ENCODE peak calls at places on chromosomes 1 and 21, in ten cellular contexts. U is esophagus squamous epithelium, B is testis, G is lower leg skin, H is Peyer's patch, P is HCT116, Z is tibial nerve, L is heart left ventricle, I is NB4, K is body of pancreas. X is an unnamed sample.

GRCh38 chr1:82110366-82111254 is 309.9 kb downstream of the ADGRL2 start:
- DNase-seq in U (no peak), Z (no peak), K (no peak), G (no peak), L (no peak), B (no peak), H (no peak), P (no peak), I (no peak), X (no peak)

GRCh38 chr1:110308247-110308646 is 30.9 kb upstream of the RBM15 start:
- DNase-seq in B (no peak), U (no peak), K (no peak), Z (no peak), P (no peak), L (no peak), G (no peak), H (no peak), I (no peak), X (no peak)

GRCh38 chr1:31621498-31621820 is 4.0 kb downstream of the HCRTR1 start:
- DNase-seq in U (no peak), I (no peak), G (peak), L (no peak), H (no peak), Z (no peak), P (no peak), B (no peak), K (no peak), X (no peak)

GRCh38 chr1:67171574-67171955 is 5.3 kb downstream of the IL23R start:
- DNase-seq in U (no peak), K (no peak), P (no peak), B (no peak), G (no peak), Z (no peak), H (no peak), L (no peak), I (no peak), X (no peak)

GRCh38 chr1:29789221-29789909 is 553.0 kb downstream of the PTPRU start:
- DNase-seq in H (no peak), I (no peak), B (no peak), Z (no peak), L (no peak), G (peak), U (no peak), K (no peak), P (no peak), X (no peak)

GRCh38 chr1:244096691-244097090 is 45.6 kb downstream of the ZBTB18 start:
- DNase-seq in H (no peak), L (no peak), B (no peak), G (no peak), I (no peak), U (no peak), P (no peak), K (no peak), Z (no peak), X (no peak)

GRCh38 chr1:1598051-1598719 is 1.8 kb downstream of the FNDC10 start:
- DNase-seq in P (no peak), L (peak), Z (no peak), I (peak), G (peak), B (no peak), U (no peak), K (no peak), H (no peak), X (no peak)

GRCh38 chr1:214957330-214958137 is 125.0 kb upstream of the KCNK2 start:
- DNase-seq in I (peak), L (no peak), B (no peak), H (no peak), U (no peak), Z (peak), G (no peak), K (no peak), P (no peak), X (peak)

GRCh38 chr1:43868741-43869067 is 64.9 kb upstream of the ARTN start:
- DNase-seq in Z (peak), H (no peak), P (no peak), I (no peak), U (no peak), G (no peak), B (peak), K (no peak), L (no peak), X (no peak)

GRCh38 chr1:156247460-156248322 is at the start of gene PAQR6:
- DNase-seq in K (peak), L (no peak), U (no peak), H (no peak), P (no peak), I (no peak), B (peak), G (no peak), Z (no peak), X (no peak)

GRCh38 chr1:207672525-207673130 is 27.7 kb downstream of the CR1L start:
- DNase-seq in Z (no peak), H (peak), K (peak), U (no peak), I (peak), G (no peak), B (no peak), L (no peak), P (peak), X (peak)

GRCh38 chr1:56394298-56394697 is 185.1 kb downstream of the PLPP3 start:
- DNase-seq in I (no peak), H (no peak), Z (peak), B (no peak), U (no peak), K (no peak), G (peak), P (no peak), L (no peak), X (no peak)

GRCh38 chr1:24393892-24394291 is 19.7 kb downstream of the STPG1 start:
- DNase-seq in U (no peak), H (no peak), B (no peak), I (no peak), P (no peak), Z (no peak), G (peak), K (no peak), L (no peak), X (peak)

GRCh38 chr1:181618559-181618958 is 135.2 kb downstream of the CACNA1E start:
- DNase-seq in H (no peak), G (no peak), B (no peak), K (no peak), L (no peak), I (no peak), P (no peak), Z (no peak), U (no peak), X (no peak)

GRCh38 chr1:3013371-3014038 is 7.8 kb upstream of the ACTRT2 start:
- DNase-seq in Z (no peak), U (no peak), H (peak), G (peak), L (no peak), P (no peak), B (no peak), I (no peak), K (no peak), X (no peak)

GRCh38 chr1:237709355-237709754 is 181.4 kb downstream of the ZP4 start:
- DNase-seq in U (no peak), L (no peak), B (no peak), P (no peak), H (peak), K (no peak), G (no peak), I (no peak), Z (no peak), X (no peak)

GRCh38 chr21:31130821-31131220 is 92.5 kb upstream of the KRTAP19-8 start:
- DNase-seq in K (no peak), U (no peak), I (no peak), G (no peak), P (no peak), L (no peak), Z (no peak), B (no peak), H (no peak), X (no peak)

GRCh38 chr1:19651141-19651737 is 7.1 kb downstream of the NBL1 start:
- DNase-seq in L (no peak), B (peak), H (peak), Z (peak), P (no peak), U (no peak), K (peak), G (no peak), I (peak), X (peak)

DNA sequence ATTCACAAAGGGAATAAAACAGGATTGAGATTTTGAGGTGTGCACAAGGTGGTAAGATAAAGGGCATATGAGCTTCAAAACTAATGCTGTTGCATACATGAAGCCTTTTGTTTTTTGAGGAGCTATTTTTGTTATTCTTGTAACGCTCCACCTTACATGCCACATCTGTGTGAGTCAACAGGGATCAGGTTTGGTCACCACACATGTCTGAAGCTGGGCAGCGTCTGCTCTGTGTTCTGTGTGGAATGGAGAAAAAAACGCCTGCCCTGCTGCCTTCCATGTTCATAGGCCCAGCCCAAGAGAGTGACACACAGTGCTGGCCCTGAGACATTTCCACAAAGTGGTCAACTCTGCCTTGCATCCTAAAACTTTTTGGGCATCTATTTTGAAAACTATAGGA is 67.7 kb downstream of the MPZL1 start:
- DNase-seq in G (no peak), U (no peak), K (no peak), L (no peak), I (no peak), B (no peak), Z (no peak), H (no peak), P (no peak), X (no peak)
- TF ChIP-seq POLR2A in G (no peak), U (no peak), K (no peak), L (no peak), I (no peak), B (no peak), Z (no peak), H (no peak), P (no peak), X (no peak)

DNA sequence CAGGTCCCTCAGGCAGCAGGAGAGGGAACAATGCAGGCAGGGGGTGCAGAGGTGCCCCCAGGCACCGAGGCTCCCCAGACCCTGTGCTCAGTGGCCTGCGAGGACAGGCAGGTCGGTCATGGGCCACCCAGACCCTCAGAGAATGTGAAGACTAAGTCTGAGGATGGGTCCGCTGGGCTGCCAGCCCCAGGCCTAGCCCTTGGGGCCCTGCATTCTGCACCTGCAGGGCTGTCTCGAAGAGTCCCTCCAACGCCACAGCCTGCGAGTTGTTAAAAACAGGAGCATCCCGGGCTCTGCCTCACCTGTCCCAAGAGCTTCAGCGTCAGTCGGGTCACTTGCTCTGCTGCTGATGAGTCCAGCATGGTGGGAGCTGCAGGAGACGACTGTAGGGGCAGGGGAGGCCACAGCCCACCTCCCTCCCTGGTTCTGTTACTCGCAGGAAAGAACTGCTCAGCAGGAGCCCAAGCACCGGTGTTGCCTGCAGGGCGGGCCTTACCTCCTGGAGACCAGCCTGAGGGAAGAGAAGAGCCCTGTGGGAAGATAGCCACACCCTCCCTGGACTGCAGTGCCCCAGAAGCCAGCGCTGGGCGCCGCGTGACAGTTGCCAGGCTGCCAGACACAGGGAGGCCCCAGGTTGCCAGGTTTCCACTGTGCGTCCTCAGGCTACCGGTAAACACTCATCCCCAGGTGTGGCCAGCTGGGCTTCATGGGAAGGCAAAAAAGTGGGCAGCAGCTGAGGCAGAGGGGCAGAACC is 5.8 kb downstream of the C21orf58 start:
- DNase-seq in I (no peak), G (no peak), K (peak), L (peak), P (no peak), Z (no peak), H (no peak), B (no peak), U (no peak), X (no peak)
- TF ChIP-seq POLR2A in I (no peak), G (no peak), K (peak), L (no peak), P (no peak), Z (no peak), H (no peak), B (no peak), U (no peak), X (no peak)

DNA sequence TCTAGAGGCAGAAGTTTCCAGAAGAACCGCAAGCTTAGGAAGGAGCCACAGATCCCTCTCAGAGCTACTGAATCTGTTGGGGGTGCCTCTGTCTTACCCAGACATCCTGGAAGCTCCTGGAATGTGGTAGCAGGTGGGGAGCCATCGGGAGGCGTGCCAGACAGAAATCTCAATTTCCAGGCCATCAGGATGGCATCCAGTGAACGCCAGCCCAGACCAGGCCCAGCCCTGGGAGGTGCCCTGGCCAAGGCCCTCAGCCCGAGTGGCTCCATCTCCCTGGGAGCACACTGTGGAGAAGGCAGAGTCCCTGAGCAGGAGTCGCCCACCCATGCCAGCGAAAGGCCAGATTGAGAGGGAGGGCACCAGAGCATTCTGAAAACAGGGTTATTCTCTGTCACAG is 2.5 kb downstream of the ABCA4 start:
- DNase-seq in G (peak), U (no peak), Z (no peak), H (no peak), B (no peak), L (no peak), K (no peak), I (no peak), P (no peak), X (no peak)
- TF ChIP-seq POLR2A in G (no peak), U (no peak), Z (no peak), H (no peak), B (no peak), L (no peak), K (no peak), I (no peak), P (no peak), X (no peak)

DNA sequence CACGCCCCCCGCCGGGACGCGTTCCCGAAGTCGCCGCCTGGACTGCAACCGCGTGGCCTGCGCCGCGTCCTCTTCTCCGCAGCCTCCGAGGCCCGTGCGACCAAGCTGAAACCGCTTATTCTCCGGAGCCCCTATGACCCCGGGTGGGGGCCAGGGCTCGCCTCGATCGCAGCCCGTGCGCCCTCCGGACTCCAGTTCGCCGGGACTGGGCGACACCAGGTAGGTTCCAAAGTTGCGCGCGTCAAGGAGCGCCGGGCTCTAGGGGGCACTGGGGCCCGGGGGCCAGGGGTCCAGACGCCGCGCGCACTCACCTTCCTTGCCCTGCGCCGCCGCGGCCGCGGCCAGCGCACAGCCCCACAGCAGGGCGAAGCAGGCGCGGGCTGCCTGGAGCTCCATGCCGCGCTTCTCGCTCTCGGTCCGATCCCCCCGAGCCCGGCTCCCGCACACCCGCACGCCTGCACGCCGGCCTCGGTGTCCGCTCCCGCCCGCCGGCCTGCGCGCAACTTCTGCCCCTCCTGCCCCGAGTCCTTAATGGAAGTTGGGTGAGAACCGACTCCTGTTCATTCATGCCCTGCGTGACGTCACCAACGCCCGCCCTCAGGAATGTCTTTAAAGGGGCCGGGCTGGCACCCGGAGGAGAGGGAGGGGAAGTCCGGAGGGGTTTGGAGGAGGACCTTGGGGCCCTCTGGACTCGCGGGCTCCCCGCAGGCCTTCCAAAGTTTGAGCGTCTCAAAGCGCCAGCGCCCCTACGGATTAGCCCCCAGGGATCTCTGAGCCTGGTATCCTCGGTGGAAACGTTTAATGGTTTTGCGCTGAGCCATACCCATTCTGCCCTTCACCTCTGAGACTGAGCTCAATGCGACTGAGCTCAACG is at the start of gene EPHA2:
- DNase-seq in B (peak), L (peak), I (no peak), Z (peak), K (peak), P (peak), G (peak), H (peak), U (peak), X (peak)
- TF ChIP-seq POLR2A in B (no peak), L (peak), I (no peak), Z (peak), K (peak), P (peak), G (no peak), H (peak), U (peak), X (peak)